ENCODE peak calls at places on chromosomes 5 and 9, in four cellular contexts. R is neural progenitor cell, M is uterus, U is PC-9. W is an unnamed sample.

GRCh38 chr5:101977729-101978345 is 318.2 kb downstream of the SLCO4C1 start:
- DNase-seq in R (peak; percentile 81), M (no peak), U (no peak), W (no peak)

GRCh38 chr9:122055668-122056067 is 37.4 kb downstream of the TTLL11 start:
- DNase-seq in R (no peak), M (no peak), U (no peak), W (no peak)

GRCh38 chr9:125495137-125496119 is 211.6 kb downstream of the MAPKAP1 start:
- DNase-seq in R (no peak), M (no peak), U (peak; percentile 71), W (no peak)

GRCh38 chr9:103798620-103799019 is 295.5 kb upstream of the SMC2 start:
- DNase-seq in R (no peak), M (no peak), U (peak; percentile 65), W (no peak)

GRCh38 chr5:135458921-135459331 is 6.8 kb upstream of the TIFAB start:
- DNase-seq in R (no peak), M (no peak), U (peak; percentile 52), W (peak; percentile 75)

GRCh38 chr5:132059043-132059695 is 1.3 kb upstream of the IL3 start:
- DNase-seq in R (no peak), M (peak; percentile 8), U (no peak), W (no peak)

GRCh38 chr9:35415769-35416427 is 74.0 kb upstream of the RUSC2 start:
- DNase-seq in R (peak; percentile 22), M (no peak), U (no peak), W (no peak)

GRCh38 chr5:123997354-123998215 is 485.6 kb downstream of the CSNK1G3 start:
- DNase-seq in R (no peak), M (no peak), U (peak; percentile 53), W (no peak)

GRCh38 chr9:95268681-95269080 is 48.8 kb downstream of the FANCC start:
- DNase-seq in R (peak; percentile 28), M (no peak), U (no peak), W (no peak)

GRCh38 chr5:53884844-53885243 is 324.4 kb downstream of the NDUFS4 start:
- DNase-seq in R (no peak), M (no peak), U (no peak), W (no peak)

GRCh38 chr9:114250235-114250568 is 72.7 kb upstream of the ORM1 start:
- DNase-seq in R (no peak), M (peak; percentile 78), U (no peak), W (peak; percentile 89)

GRCh38 chr5:93164690-93165089 is 416.3 kb downstream of the NR2F1-AS1 start:
- DNase-seq in R (peak; percentile 24), M (peak; percentile 55), U (peak; percentile 66), W (no peak)

GRCh38 chr5:142368529-142368928 is 43.7 kb upstream of the SPRY4 start:
- DNase-seq in R (no peak), M (no peak), U (no peak), W (no peak)

GRCh38 chr5:142360607-142361120 is 35.8 kb upstream of the SPRY4 start:
- DNase-seq in R (peak; percentile 56), M (no peak), U (peak; percentile 69), W (no peak)

GRCh38 chr5:142366007-142366406 is 41.2 kb upstream of the SPRY4 start:
- DNase-seq in R (no peak), M (no peak), U (no peak), W (no peak)

GRCh38 chr5:142363619-142363963 is 38.8 kb upstream of the SPRY4 start:
- DNase-seq in R (no peak), M (no peak), U (no peak), W (no peak)

GRCh38 chr5:142364251-142365145 is 39.7 kb upstream of the SPRY4 start:
- DNase-seq in R (no peak), M (peak; percentile 55), U (no peak), W (no peak)
- H3K4me3 ChIP-seq in R (no peak overlapping the region), M (no peak overlapping the region), U (no peak overlapping the region), W (no peak overlapping the region)

GRCh38 chr5:1103093-1103492 is 8.8 kb downstream of the SLC12A7 start:
- DNase-seq in R (no peak), M (no peak), U (no peak), W (no peak)

GRCh38 chr5:1101991-1102713 is 9.7 kb downstream of the SLC12A7 start:
- DNase-seq in R (peak; percentile 94), M (no peak), U (no peak), W (no peak)

GRCh38 chr5:1098986-1099597 is 12.8 kb downstream of the SLC12A7 start:
- DNase-seq in R (no peak), M (no peak), U (no peak), W (no peak)

GRCh38 chr5:1099931-1100651 is 11.8 kb downstream of the SLC12A7 start:
- DNase-seq in R (peak; percentile 54), M (no peak), U (no peak), W (no peak)

DNA sequence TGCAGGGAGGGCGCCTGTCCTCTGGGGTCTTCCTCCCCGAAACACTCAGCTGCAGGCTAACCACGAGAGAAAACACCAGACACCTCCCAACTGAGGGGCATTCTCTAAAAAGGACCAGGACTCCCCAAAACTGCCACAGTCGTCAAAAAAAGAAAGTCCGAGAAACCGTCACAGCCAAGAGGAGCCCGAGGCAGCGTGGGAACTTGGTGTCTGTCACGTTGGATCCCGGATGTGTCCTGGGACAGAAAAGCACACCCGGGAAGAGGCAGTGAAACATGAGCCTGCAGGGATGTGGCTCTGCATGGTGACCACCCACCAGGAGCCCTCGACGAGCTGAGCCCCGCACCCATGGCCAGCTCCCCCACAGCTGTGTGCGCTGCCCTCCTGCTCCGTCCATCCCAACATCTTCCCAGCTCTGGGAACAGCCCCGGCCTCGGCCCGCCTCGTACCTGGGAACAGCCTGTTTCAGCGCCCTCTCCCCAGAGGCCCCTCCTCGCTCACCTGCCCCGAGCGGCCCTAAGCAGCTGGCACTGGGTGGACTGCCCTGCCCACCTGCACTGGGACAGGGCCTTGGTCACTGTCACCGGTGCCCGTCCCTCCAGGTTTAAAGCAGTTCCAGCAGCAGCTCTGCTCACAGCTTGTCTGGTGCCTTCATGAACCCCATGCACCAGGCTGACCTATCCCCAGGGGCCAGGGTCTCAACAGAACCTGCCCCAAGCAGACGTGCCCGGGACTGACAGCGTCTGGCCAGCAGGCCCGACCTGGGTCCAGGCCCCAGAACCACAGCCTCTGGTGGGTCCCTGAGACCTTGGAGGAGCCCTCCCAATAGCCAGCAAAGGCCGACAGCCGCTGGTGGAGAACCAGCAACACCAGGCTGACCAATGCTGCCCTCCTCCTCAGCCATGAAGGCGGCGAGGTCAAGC is 10.9 kb downstream of the SLC12A7 start:
- DNase-seq in R (peak; percentile 50), M (no peak), U (no peak), W (no peak)
- H3K4me1 ChIP-seq in R (peaks cover 68% of the 10 kb centered on the region), M (no peaks in the 10 kb centered on the region), U (no peaks in the 10 kb centered on the region), W (no peaks in the 10 kb centered on the region)

GRCh38 chr9:123997665-123998277 is 13.8 kb upstream of the LHX2 start:
- DNase-seq in R (peak; percentile 64), M (no peak), U (no peak), W (peak; percentile 75)

GRCh38 chr9:124000161-124000783 is 11.3 kb upstream of the LHX2 start:
- DNase-seq in R (peak; percentile 55), M (no peak), U (no peak), W (no peak)

GRCh38 chr9:123999668-124000067 is 11.9 kb upstream of the LHX2 start:
- DNase-seq in R (peak; percentile 54), M (no peak), U (no peak), W (no peak)

GRCh38 chr9:123998278-123998925 is 13.2 kb upstream of the LHX2 start:
- DNase-seq in R (peak; percentile 16), M (no peak), U (no peak), W (no peak)

DNA sequence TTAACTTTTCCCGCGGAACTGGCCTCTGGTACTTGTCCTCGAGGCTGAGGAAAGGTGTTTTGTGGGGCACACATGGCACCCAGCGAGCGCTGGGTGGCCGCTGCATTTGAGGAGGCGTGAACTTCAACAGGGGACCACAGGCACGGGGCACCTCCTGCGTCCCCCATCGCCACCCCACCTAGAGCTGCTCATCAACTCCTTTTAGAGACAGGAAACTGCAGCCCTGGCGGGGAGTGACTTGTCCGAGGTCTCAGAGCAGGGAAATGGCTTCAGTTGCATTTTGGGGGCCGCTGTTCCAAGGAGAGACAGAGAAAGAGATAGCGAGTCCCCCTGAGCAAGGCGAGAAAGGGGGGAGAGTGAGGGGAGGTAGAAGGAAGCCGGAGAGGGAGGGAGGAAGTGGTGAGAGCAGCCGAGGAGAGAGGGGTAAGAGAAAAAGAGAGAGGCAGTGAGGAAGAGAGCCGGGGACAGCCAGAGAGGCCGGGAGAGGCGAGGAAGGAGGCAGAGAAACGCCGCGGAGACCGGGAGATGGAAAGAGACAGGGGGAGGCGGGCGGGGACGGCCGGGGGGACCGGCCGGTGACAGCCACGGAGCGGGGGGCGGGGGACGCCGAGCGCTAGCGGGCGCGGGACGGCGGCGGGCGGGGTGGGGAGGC is 12.5 kb upstream of the LHX2 start:
- DNase-seq in R (peak; percentile 55), M (no peak), U (no peak), W (no peak)
- H3K4me3 ChIP-seq in R (peak overlapping the region; percentile 80), M (no peak overlapping the region), U (no peak overlapping the region), W (peak overlapping the region; percentile 37)

DNA sequence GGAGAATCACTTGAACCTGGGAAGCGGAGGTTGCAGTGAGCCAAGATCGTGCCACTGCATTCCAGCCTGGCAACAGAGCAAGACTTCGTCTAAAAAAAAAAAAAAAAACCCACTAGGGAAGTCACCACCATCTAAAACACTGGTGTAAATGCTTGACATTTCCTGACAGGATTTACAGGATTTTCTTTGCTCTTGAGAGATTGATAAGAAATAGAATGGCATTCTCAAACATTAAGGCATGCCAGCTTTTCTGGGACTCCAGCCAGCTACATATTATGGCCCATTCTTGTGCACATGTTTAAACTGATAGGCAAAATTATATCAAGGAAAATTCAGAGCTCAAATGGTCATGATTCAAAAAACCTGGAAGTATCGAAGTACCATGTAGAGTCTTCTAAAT is 28.7 kb downstream of the GTF3C4 start:
- DNase-seq in R (no peak), M (no peak), U (no peak), W (no peak)
- H3K4me1 ChIP-seq in R (no peaks in the 10 kb centered on the region), M (no peaks in the 10 kb centered on the region), U (no peaks in the 10 kb centered on the region), W (no peaks in the 10 kb centered on the region)

GRCh38 chr5:175479125-175479881 is 943 bp downstream of the SFXN1 start:
- DNase-seq in R (no peak), M (no peak), U (no peak), W (no peak)
- H3K4me3 ChIP-seq in R (peak overlapping the region; percentile 87), M (peak overlapping the region; percentile 47), U (peak overlapping the region; percentile 98), W (peak overlapping the region; percentile 87)

DNA sequence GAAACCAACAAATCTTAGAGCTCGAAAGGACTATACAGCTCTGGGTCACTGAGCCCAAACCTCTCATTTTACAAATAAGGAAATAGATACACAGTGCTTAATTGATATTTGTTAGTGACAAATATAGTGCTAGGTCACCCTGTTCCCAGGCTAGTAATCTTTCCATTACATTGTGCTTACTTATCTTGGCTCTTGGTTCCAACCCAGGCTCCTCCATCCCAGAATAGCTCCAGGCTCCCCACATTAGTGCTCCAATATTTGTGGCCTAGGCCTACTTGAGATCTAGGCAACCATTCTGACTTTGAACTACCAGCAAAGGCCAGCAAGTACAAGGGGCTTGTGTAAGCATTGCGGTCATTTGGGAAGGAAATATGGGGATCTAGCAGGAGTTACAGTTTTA is 21.7 kb upstream of the SUB1 start:
- DNase-seq in R (no peak), M (no peak), U (no peak), W (no peak)
- H3K4me1 ChIP-seq in R (no peaks in the 10 kb centered on the region), M (no peaks in the 10 kb centered on the region), U (no peaks in the 10 kb centered on the region), W (peaks cover 6% of the 10 kb centered on the region)

GRCh38 chr5:43192558-43193170 is 639 bp downstream of the NIM1K start:
- DNase-seq in R (peak; percentile 39), M (no peak), U (no peak), W (peak; percentile 51)

GRCh38 chr5:43193952-43194321 is 1.9 kb downstream of the NIM1K start:
- DNase-seq in R (peak; percentile 30), M (no peak), U (no peak), W (no peak)

GRCh38 chr5:43193171-43193951 is 1.3 kb downstream of the NIM1K start:
- DNase-seq in R (peak; percentile 56), M (peak; percentile 40), U (peak; percentile 92), W (no peak)

GRCh38 chr5:43191740-43192557 is at the start of gene NIM1K:
- DNase-seq in R (peak; percentile 80), M (peak; percentile 51), U (no peak), W (peak; percentile 86)

GRCh38 chr5:43190755-43191603 is 1.0 kb upstream of the NIM1K start:
- DNase-seq in R (peak; percentile 32), M (no peak), U (no peak), W (no peak)
- H3K4me3 ChIP-seq in R (peak overlapping the region; percentile 70), M (no peak overlapping the region), U (no peak overlapping the region), W (no peak overlapping the region)

W was measured in aorta.